ENCODE peak calls at places on chromosomes 13 and 19, in six cellular contexts. G is SHP77; K is AG08396; X is stimulated activated CD8-positive, alpha-beta memory T cell treated with anti-CD3 and anti-CD28 coated beads, Interleukin-15, amount 100 ng/mL, for 1 hour; Q is GM03348; P is SK-N-SH. D is an unnamed sample.

GRCh38 chr19:932647-933552 is 7.1 kb downstream of the ARID3A start:
- DNase-seq in P (peak; percentile 94), G (no peak), X (no peak), K (peak; percentile 97), Q (peak; percentile 97), D (no peak)

GRCh38 chr13:88103824-88104223 is 432.7 kb downstream of the SLITRK5 start:
- DNase-seq in X (no peak), G (no peak), P (no peak), K (no peak), Q (no peak), D (no peak)

GRCh38 chr13:51000576-51001260 is 91.1 kb downstream of the RNASEH2B start:
- DNase-seq in K (peak; percentile 37), Q (peak; percentile 88), X (no peak), G (peak; percentile 55), P (no peak), D (no peak)

GRCh38 chr13:31896427-31896826 is 135.1 kb upstream of the FRY start:
- DNase-seq in P (no peak), K (peak; percentile 10), X (no peak), Q (peak; percentile 82), G (no peak), D (no peak)

GRCh38 chr13:110248449-110249143 is 58.4 kb downstream of the COL4A1 start:
- DNase-seq in G (no peak), X (no peak), Q (no peak), K (no peak), P (no peak), D (no peak)

GRCh38 chr19:1825909-1826556 is 14.0 kb upstream of the ATP8B3 start:
- DNase-seq in P (peak; percentile 97), K (peak; percentile 96), X (peak; percentile 64), Q (peak; percentile 94), G (peak; percentile 62), D (no peak)

GRCh38 chr13:20161275-20161950 is 561 bp upstream of the GJA3 start:
- DNase-seq in G (no peak), K (no peak), X (peak; percentile 21), Q (peak; percentile 20), P (peak; percentile 43), D (no peak)

GRCh38 chr19:38213911-38214625 is 10.0 kb downstream of the DPF1 start:
- DNase-seq in Q (no peak), P (no peak), G (no peak), K (peak; percentile 81), X (peak; percentile 20), D (no peak)

GRCh38 chr13:73717632-73718031 is 416.6 kb downstream of the KLF12 start:
- DNase-seq in K (no peak), P (peak; percentile 16), Q (no peak), X (no peak), G (no peak), D (no peak)

GRCh38 chr19:6519289-6519688 is 11.5 kb upstream of the TNFSF9 start:
- DNase-seq in Q (peak; percentile 86), G (no peak), K (peak; percentile 76), P (no peak), X (no peak), D (no peak)

GRCh38 chr19:32336259-32337111 is 8.9 kb upstream of the ZNF507 start:
- DNase-seq in P (no peak), X (no peak), K (peak; percentile 40), G (no peak), Q (peak; percentile 48), D (no peak)

GRCh38 chr13:85825454-85825853 is 26.2 kb upstream of the SLITRK6 start:
- DNase-seq in P (no peak), X (no peak), K (no peak), Q (no peak), G (no peak), D (no peak)

GRCh38 chr19:35882074-35882832 is 13.9 kb downstream of the APLP1 start:
- DNase-seq in K (peak; percentile 80), X (no peak), Q (peak; percentile 82), G (peak; percentile 34), P (peak; percentile 79), D (no peak)

GRCh38 chr13:44107357-44108121 is 227.8 kb downstream of the LACC1 start:
- DNase-seq in K (no peak), Q (no peak), X (no peak), P (no peak), G (no peak), D (no peak)

GRCh38 chr13:113816248-113816924 is 47.5 kb downstream of the GAS6 start:
- DNase-seq in X (no peak), K (peak; percentile 52), G (no peak), P (no peak), Q (no peak), D (no peak)

GRCh38 chr13:110444226-110444653 is 117.3 kb downstream of the RAB20 start:
- DNase-seq in K (peak; percentile 47), G (peak; percentile 65), X (no peak), P (no peak), Q (peak; percentile 65), D (no peak)

GRCh38 chr19:45189971-45190370 is 11.4 kb downstream of the BLOC1S3 start:
- DNase-seq in G (no peak), P (no peak), Q (no peak), K (no peak), X (no peak), D (no peak)

GRCh38 chr19:31352782-31353651 is 3.8 kb upstream of the TSHZ3 start:
- DNase-seq in P (peak; percentile 36), K (no peak), G (no peak), Q (no peak), X (no peak), D (no peak)

GRCh38 chr19:49643466-49643865 is 1.5 kb downstream of the SCAF1 start:
- DNase-seq in Q (no peak), G (no peak), P (no peak), K (no peak), X (no peak), D (no peak)

GRCh38 chr19:2804156-2805004 is 15.3 kb upstream of the ZNF554 start:
- DNase-seq in X (no peak), G (no peak), Q (no peak), K (no peak), P (peak; percentile 15), D (no peak)

D was measured in CMK.